ENCODE peak calls at places on chromosomes 12 and 14, in seven cellular contexts. One of them, this sample, is unnamed.
A peak's percentile ranks its signal among the peaks of the same experiment; 100 is the strongest.

GRCh38 chr12:92294676-92295440 is 149.2 kb upstream of the BTG1 start:
- DNase-seq in astrocyte: peak; percentile 66
- DNase-seq in fibroblast of lung: peak; percentile 74
- DNase-seq in PC-9: no peak
- DNase-seq in neural progenitor cell: no peak
- DNase-seq in GM12878: no peak
- DNase-seq in GM23338: no peak
- DNase-seq in this sample: peak; percentile 12

GRCh38 chr12:101924647-101925046 is 47.3 kb downstream of the DRAM1 start:
- DNase-seq in astrocyte: no peak
- DNase-seq in fibroblast of lung: no peak
- DNase-seq in PC-9: no peak
- DNase-seq in neural progenitor cell: no peak
- DNase-seq in GM12878: no peak
- DNase-seq in GM23338: peak; percentile 22
- DNase-seq in this sample: peak; percentile 15

GRCh38 chr14:94110552-94111181 is at the start of gene IFI27:
- DNase-seq in astrocyte: peak; percentile 43
- DNase-seq in fibroblast of lung: peak; percentile 57
- DNase-seq in PC-9: peak; percentile 10
- DNase-seq in neural progenitor cell: no peak
- DNase-seq in GM12878: no peak
- DNase-seq in GM23338: no peak
- DNase-seq in this sample: no peak

GRCh38 chr12:121582583-121583333 is 1.9 kb upstream of the KDM2B start:
- DNase-seq in astrocyte: peak; percentile 61
- DNase-seq in fibroblast of lung: peak; percentile 72
- DNase-seq in PC-9: no peak
- DNase-seq in neural progenitor cell: peak; percentile 84
- DNase-seq in GM12878: no peak
- DNase-seq in GM23338: peak; percentile 98
- DNase-seq in this sample: no peak

GRCh38 chr12:30953257-30953656 is 26.7 kb downstream of the TSPAN11 start:
- DNase-seq in astrocyte: no peak
- DNase-seq in fibroblast of lung: no peak
- DNase-seq in PC-9: no peak
- DNase-seq in neural progenitor cell: no peak
- DNase-seq in GM12878: no peak
- DNase-seq in GM23338: no peak
- DNase-seq in this sample: no peak

GRCh38 chr14:67863223-67863622 is 43.6 kb downstream of the RAD51B start:
- DNase-seq in astrocyte: no peak
- DNase-seq in fibroblast of lung: no peak
- DNase-seq in PC-9: peak; percentile 22
- DNase-seq in neural progenitor cell: no peak
- DNase-seq in GM12878: no peak
- DNase-seq in GM23338: no peak
- DNase-seq in this sample: no peak

GRCh38 chr14:36747411-36748184 is 85.9 kb downstream of the PAX9 start:
- DNase-seq in astrocyte: no peak
- DNase-seq in fibroblast of lung: no peak
- DNase-seq in PC-9: no peak
- DNase-seq in neural progenitor cell: peak; percentile 30
- DNase-seq in GM12878: no peak
- DNase-seq in GM23338: peak; percentile 63
- DNase-seq in this sample: peak; percentile 67

GRCh38 chr12:75698052-75698451 is 186.6 kb upstream of the KRR1 start:
- DNase-seq in astrocyte: no peak
- DNase-seq in fibroblast of lung: no peak
- DNase-seq in PC-9: no peak
- DNase-seq in neural progenitor cell: no peak
- DNase-seq in GM12878: no peak
- DNase-seq in GM23338: no peak
- DNase-seq in this sample: no peak

GRCh38 chr12:26822051-26822450 is 10.9 kb downstream of the ITPR2 start:
- DNase-seq in astrocyte: peak; percentile 34
- DNase-seq in fibroblast of lung: peak; percentile 53
- DNase-seq in PC-9: no peak
- DNase-seq in neural progenitor cell: no peak
- DNase-seq in GM12878: no peak
- DNase-seq in GM23338: no peak
- DNase-seq in this sample: no peak

GRCh38 chr12:26823391-26823790 is 9.6 kb downstream of the ITPR2 start:
- DNase-seq in astrocyte: peak; percentile 44
- DNase-seq in fibroblast of lung: peak; percentile 58
- DNase-seq in PC-9: no peak
- DNase-seq in neural progenitor cell: no peak
- DNase-seq in GM12878: no peak
- DNase-seq in GM23338: no peak
- DNase-seq in this sample: no peak

GRCh38 chr12:26828315-26828714 is 4.7 kb downstream of the ITPR2 start:
- DNase-seq in astrocyte: no peak
- DNase-seq in fibroblast of lung: no peak
- DNase-seq in PC-9: no peak
- DNase-seq in neural progenitor cell: no peak
- DNase-seq in GM12878: no peak
- DNase-seq in GM23338: no peak
- DNase-seq in this sample: no peak

GRCh38 chr12:26826437-26826836 is 6.6 kb downstream of the ITPR2 start:
- DNase-seq in astrocyte: no peak
- DNase-seq in fibroblast of lung: no peak
- DNase-seq in PC-9: no peak
- DNase-seq in neural progenitor cell: no peak
- DNase-seq in GM12878: no peak
- DNase-seq in GM23338: no peak
- DNase-seq in this sample: no peak

GRCh38 chr12:26825459-26826016 is 7.5 kb downstream of the ITPR2 start:
- DNase-seq in astrocyte: no peak
- DNase-seq in fibroblast of lung: no peak
- DNase-seq in PC-9: no peak
- DNase-seq in neural progenitor cell: no peak
- DNase-seq in GM12878: no peak
- DNase-seq in GM23338: no peak
- DNase-seq in this sample: no peak
- H3K4me1 ChIP-seq in astrocyte: peaks cover 13% of the 10 kb centered on the region
- H3K4me1 ChIP-seq in fibroblast of lung: peaks cover 5% of the 10 kb centered on the region
- H3K4me1 ChIP-seq in PC-9: peaks cover 6% of the 10 kb centered on the region
- H3K4me1 ChIP-seq in neural progenitor cell: no peaks in the 10 kb centered on the region
- H3K4me1 ChIP-seq in GM12878: peaks cover 13% of the 10 kb centered on the region
- H3K4me1 ChIP-seq in GM23338: peaks cover 65% of the 10 kb centered on the region
- H3K4me1 ChIP-seq in this sample: peaks cover 3% of the 10 kb centered on the region

GRCh38 chr12:113466770-113467153 is 4.9 kb downstream of the LHX5 start:
- DNase-seq in astrocyte: no peak
- DNase-seq in fibroblast of lung: no peak
- DNase-seq in PC-9: no peak
- DNase-seq in neural progenitor cell: no peak
- DNase-seq in GM12878: no peak
- DNase-seq in GM23338: no peak
- DNase-seq in this sample: no peak
- TF ChIP-seq EZH2 in astrocyte: peak; percentile 27
- TF ChIP-seq EZH2 in fibroblast of lung: peak; percentile 96
- TF ChIP-seq EZH2 in PC-9: no peak
- TF ChIP-seq EZH2 in neural progenitor cell: no peak
- TF ChIP-seq EZH2 in GM12878: no peak
- TF ChIP-seq EZH2 in GM23338: peak; percentile 87
- TF ChIP-seq EZH2 in this sample: no peak

DNA sequence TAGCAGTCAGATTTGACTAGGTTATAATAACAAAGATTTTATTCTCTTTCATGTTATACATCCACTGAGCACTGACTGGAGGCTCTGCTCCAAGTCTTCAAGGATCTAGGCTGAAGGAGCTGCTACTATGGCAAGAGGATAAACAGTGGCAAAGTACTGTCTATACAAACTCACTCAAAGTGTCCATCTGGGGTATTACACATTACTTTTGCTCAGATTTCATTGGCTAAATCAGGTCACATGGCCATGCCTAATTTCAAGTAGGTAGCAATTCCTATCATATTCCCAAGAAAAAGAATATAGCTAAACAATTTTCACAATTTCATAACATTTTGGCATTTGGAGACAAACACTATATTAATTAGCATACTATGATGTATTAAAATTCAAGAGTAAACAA is 40.9 kb downstream of the CDK17 start:
- DNase-seq in astrocyte: no peak
- DNase-seq in fibroblast of lung: no peak
- DNase-seq in PC-9: no peak
- DNase-seq in neural progenitor cell: no peak
- DNase-seq in GM12878: no peak
- DNase-seq in GM23338: no peak
- DNase-seq in this sample: no peak
- TF ChIP-seq CTCF in astrocyte: no peak
- TF ChIP-seq CTCF in fibroblast of lung: no peak
- TF ChIP-seq CTCF in PC-9: no peak
- TF ChIP-seq CTCF in neural progenitor cell: no peak
- TF ChIP-seq CTCF in GM12878: no peak
- TF ChIP-seq CTCF in GM23338: no peak
- TF ChIP-seq CTCF in this sample: no peak

GRCh38 chr14:68925373-68925772 is 53.7 kb downstream of the ACTN1 start:
- DNase-seq in astrocyte: no peak
- DNase-seq in fibroblast of lung: no peak
- DNase-seq in PC-9: no peak
- DNase-seq in neural progenitor cell: no peak
- DNase-seq in GM12878: no peak
- DNase-seq in GM23338: no peak
- DNase-seq in this sample: no peak

GRCh38 chr14:68926236-68926635 is 52.9 kb downstream of the ACTN1 start:
- DNase-seq in astrocyte: no peak
- DNase-seq in fibroblast of lung: no peak
- DNase-seq in PC-9: no peak
- DNase-seq in neural progenitor cell: no peak
- DNase-seq in GM12878: no peak
- DNase-seq in GM23338: peak; percentile 43
- DNase-seq in this sample: no peak

GRCh38 chr14:68922201-68922613 is 56.9 kb downstream of the ACTN1 start:
- DNase-seq in astrocyte: no peak
- DNase-seq in fibroblast of lung: no peak
- DNase-seq in PC-9: no peak
- DNase-seq in neural progenitor cell: no peak
- DNase-seq in GM12878: no peak
- DNase-seq in GM23338: no peak
- DNase-seq in this sample: no peak

GRCh38 chr14:68922886-68923285 is 56.2 kb downstream of the ACTN1 start:
- DNase-seq in astrocyte: no peak
- DNase-seq in fibroblast of lung: no peak
- DNase-seq in PC-9: no peak
- DNase-seq in neural progenitor cell: no peak
- DNase-seq in GM12878: no peak
- DNase-seq in GM23338: no peak
- DNase-seq in this sample: no peak

DNA sequence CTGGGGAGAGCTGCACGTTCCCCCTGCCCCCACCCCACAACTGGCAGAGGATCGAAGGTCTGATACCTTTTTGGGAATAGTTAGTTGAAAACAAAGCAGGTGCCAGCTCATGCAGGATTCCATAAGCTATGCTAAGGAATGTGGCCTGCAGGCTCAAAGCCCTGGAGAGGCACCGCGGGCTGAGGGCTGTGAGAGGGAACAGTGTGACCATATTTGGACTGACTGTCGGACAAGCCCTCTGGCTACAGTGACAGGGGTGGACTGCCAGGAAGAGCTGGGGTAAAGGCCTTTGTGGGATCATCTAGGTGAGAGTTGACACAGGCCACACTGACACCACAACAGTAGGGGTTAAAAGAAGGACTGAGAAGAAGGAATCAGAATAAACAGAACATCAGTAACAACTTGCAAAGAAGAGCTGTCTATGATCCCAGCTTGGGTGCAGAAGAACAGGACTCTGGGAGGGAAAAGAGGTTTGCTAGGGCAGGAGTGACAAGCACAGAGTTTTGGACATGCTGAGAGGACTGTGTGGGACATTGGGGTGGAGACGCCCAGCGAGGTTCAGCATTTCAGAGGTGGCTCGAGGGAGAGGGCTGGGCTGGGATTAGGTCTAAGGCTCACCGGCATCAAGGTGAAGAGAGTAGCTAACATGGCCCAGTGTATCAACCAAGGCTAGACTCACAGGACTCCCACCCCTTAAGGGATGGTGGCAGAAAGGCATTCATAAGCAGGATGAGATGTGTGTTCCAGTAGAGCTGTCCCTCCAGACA is 54.5 kb downstream of the ACTN1 start:
- DNase-seq in astrocyte: no peak
- DNase-seq in fibroblast of lung: peak; percentile 53
- DNase-seq in PC-9: peak; percentile 88
- DNase-seq in neural progenitor cell: peak; percentile 58
- DNase-seq in GM12878: no peak
- DNase-seq in GM23338: peak; percentile 13
- DNase-seq in this sample: no peak
- H3K4me1 ChIP-seq in astrocyte: peaks cover 38% of the 10 kb centered on the region
- H3K4me1 ChIP-seq in fibroblast of lung: peaks cover 19% of the 10 kb centered on the region
- H3K4me1 ChIP-seq in PC-9: peaks cover 47% of the 10 kb centered on the region
- H3K4me1 ChIP-seq in neural progenitor cell: peaks cover 29% of the 10 kb centered on the region
- H3K4me1 ChIP-seq in GM12878: no peaks in the 10 kb centered on the region
- H3K4me1 ChIP-seq in GM23338: peaks cover 19% of the 10 kb centered on the region
- H3K4me1 ChIP-seq in this sample: peaks cover 17% of the 10 kb centered on the region

GRCh38 chr12:120239776-120240494 is 25.6 kb downstream of the PXN start:
- DNase-seq in astrocyte: no peak
- DNase-seq in fibroblast of lung: no peak
- DNase-seq in PC-9: no peak
- DNase-seq in neural progenitor cell: no peak
- DNase-seq in GM12878: no peak
- DNase-seq in GM23338: no peak
- DNase-seq in this sample: no peak
- TF ChIP-seq EZH2 in astrocyte: no peak
- TF ChIP-seq EZH2 in fibroblast of lung: no peak
- TF ChIP-seq EZH2 in PC-9: no peak
- TF ChIP-seq EZH2 in neural progenitor cell: no peak
- TF ChIP-seq EZH2 in GM12878: no peak
- TF ChIP-seq EZH2 in GM23338: no peak
- TF ChIP-seq EZH2 in this sample: no peak

DNA sequence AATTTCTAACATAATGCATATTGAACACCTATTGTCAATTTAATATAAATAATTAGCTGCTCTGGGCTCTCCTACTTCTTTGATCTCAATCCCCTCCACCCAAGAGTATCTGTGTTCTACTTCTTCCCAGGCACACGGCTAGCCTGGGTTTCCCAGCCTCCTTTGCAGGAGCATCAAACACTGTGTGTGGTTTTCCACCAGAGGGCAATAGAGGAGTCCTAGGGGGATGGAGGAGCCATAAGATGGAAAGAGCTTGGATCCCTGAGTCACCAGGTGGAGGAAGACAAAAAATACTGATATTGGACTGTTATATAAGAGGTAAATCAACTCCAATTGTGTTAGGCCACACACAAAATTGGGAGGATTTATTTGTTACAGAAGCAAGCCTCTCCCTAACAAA is 333.7 kb downstream of the GLT1D1 start:
- DNase-seq in astrocyte: no peak
- DNase-seq in fibroblast of lung: no peak
- DNase-seq in PC-9: no peak
- DNase-seq in neural progenitor cell: peak; percentile 18
- DNase-seq in GM12878: no peak
- DNase-seq in GM23338: peak; percentile 40
- DNase-seq in this sample: no peak
- TF ChIP-seq CTCF in astrocyte: peak; percentile 7
- TF ChIP-seq CTCF in fibroblast of lung: no peak
- TF ChIP-seq CTCF in PC-9: peak; percentile 40
- TF ChIP-seq CTCF in neural progenitor cell: peak; percentile 27
- TF ChIP-seq CTCF in GM12878: no peak
- TF ChIP-seq CTCF in GM23338: peak; percentile 50
- TF ChIP-seq CTCF in this sample: no peak

GRCh38 chr12:116155383-116155782 is 122.1 kb downstream of the MED13L start:
- DNase-seq in astrocyte: no peak
- DNase-seq in fibroblast of lung: no peak
- DNase-seq in PC-9: no peak
- DNase-seq in neural progenitor cell: no peak
- DNase-seq in GM12878: no peak
- DNase-seq in GM23338: no peak
- DNase-seq in this sample: no peak
- H3K4me1 ChIP-seq in astrocyte: peaks cover 24% of the 10 kb centered on the region
- H3K4me1 ChIP-seq in fibroblast of lung: peaks cover 3% of the 10 kb centered on the region
- H3K4me1 ChIP-seq in PC-9: peaks cover 16% of the 10 kb centered on the region
- H3K4me1 ChIP-seq in neural progenitor cell: peaks cover 85% of the 10 kb centered on the region
- H3K4me1 ChIP-seq in GM12878: peaks cover 2% of the 10 kb centered on the region
- H3K4me1 ChIP-seq in GM23338: peaks cover 65% of the 10 kb centered on the region
- H3K4me1 ChIP-seq in this sample: peaks cover 67% of the 10 kb centered on the region

GRCh38 chr14:52068741-52069616 is at the start of gene NID2:
- DNase-seq in astrocyte: peak; percentile 84
- DNase-seq in fibroblast of lung: peak; percentile 88
- DNase-seq in PC-9: no peak
- DNase-seq in neural progenitor cell: peak; percentile 95
- DNase-seq in GM12878: no peak
- DNase-seq in GM23338: peak; percentile 95
- DNase-seq in this sample: peak; percentile 96
- TF ChIP-seq EZH2 in astrocyte: no peak
- TF ChIP-seq EZH2 in fibroblast of lung: no peak
- TF ChIP-seq EZH2 in PC-9: no peak
- TF ChIP-seq EZH2 in neural progenitor cell: peak; percentile 21
- TF ChIP-seq EZH2 in GM12878: no peak
- TF ChIP-seq EZH2 in GM23338: no peak
- TF ChIP-seq EZH2 in this sample: no peak

This sample was measured in A673.